ENCODE peak calls at places on chromosomes 6 and 20, in six cellular contexts. R is gastrocnemius medialis, H is esophagus squamous epithelium, X is heart right ventricle, I is glutamatergic neuron, D is GM12864. F is an unnamed sample.

GRCh38 chr6:24980507-24981384 is 45.0 kb upstream of the RIPOR2 start:
- DNase-seq in R (no peak), H (no peak), X (no peak), I (no peak), D (no peak), F (no peak)

GRCh38 chr6:56807335-56807991 is 147.4 kb upstream of the BEND6 start:
- DNase-seq in R (no peak), H (no peak), X (no peak), I (no peak), D (no peak), F (no peak)

GRCh38 chr6:144447487-144447886 is 162.4 kb downstream of the UTRN start:
- DNase-seq in R (no peak), H (no peak), X (no peak), I (no peak), D (no peak), F (no peak)

GRCh38 chr6:52503344-52503747 is 73.5 kb downstream of the TRAM2 start:
- DNase-seq in R (no peak), H (no peak), X (peak), I (peak), D (no peak), F (no peak)

GRCh38 chr6:34324738-34325444 is 67.6 kb downstream of the NUDT3 start:
- DNase-seq in R (peak), H (no peak), X (peak), I (no peak), D (no peak), F (no peak)

GRCh38 chr6:25962368-25963127 is at the start of gene TRIM38:
- DNase-seq in R (peak), H (peak), X (peak), I (no peak), D (peak), F (peak)

GRCh38 chr6:163971841-163972838 is 557.6 kb downstream of the QKI start:
- DNase-seq in R (no peak), H (no peak), X (no peak), I (no peak), D (no peak), F (no peak)

GRCh38 chr6:25017932-25018581 is 82.3 kb upstream of the RIPOR2 start:
- DNase-seq in R (peak), H (no peak), X (peak), I (peak), D (peak), F (peak)

GRCh38 chr20:57762531-57763234 is 52.9 kb upstream of the PMEPA1 start:
- DNase-seq in R (no peak), H (no peak), X (no peak), I (no peak), D (no peak), F (no peak)

GRCh38 chr6:99933129-99933528 is 60.9 kb downstream of the MCHR2 start:
- DNase-seq in R (no peak), H (no peak), X (no peak), I (no peak), D (no peak), F (no peak)

GRCh38 chr6:70162972-70163371 is 139.9 kb downstream of the COL9A1 start:
- DNase-seq in R (no peak), H (no peak), X (no peak), I (no peak), D (no peak), F (no peak)

GRCh38 chr20:46351357-46352058 is 43.2 kb upstream of the CDH22 start:
- DNase-seq in R (no peak), H (no peak), X (no peak), I (no peak), D (no peak), F (no peak)

GRCh38 chr6:136403166-136403980 is 113.7 kb upstream of the BCLAF1 start:
- DNase-seq in R (no peak), H (no peak), X (no peak), I (no peak), D (no peak), F (peak)

GRCh38 chr6:165717732-165718465 is 54.9 kb upstream of the PDE10A start:
- DNase-seq in R (no peak), H (no peak), X (no peak), I (no peak), D (no peak), F (no peak)

GRCh38 chr6:27902335-27903314 is 9.6 kb downstream of the OR2B2 start:
- DNase-seq in R (peak), H (no peak), X (peak), I (peak), D (no peak), F (peak)

GRCh38 chr6:101830501-101831031 is 437.1 kb downstream of the GRIK2 start:
- DNase-seq in R (no peak), H (no peak), X (no peak), I (no peak), D (no peak), F (no peak)

GRCh38 chr6:46015119-46015968 is at the start of gene CLIC5:
- DNase-seq in R (peak), H (no peak), X (peak), I (peak), D (no peak), F (no peak)

GRCh38 chr20:49403911-49404310 is 78.6 kb downstream of the KCNB1 start:
- DNase-seq in R (no peak), H (no peak), X (no peak), I (no peak), D (no peak), F (no peak)

GRCh38 chr6:168054663-168055560 is 24.1 kb downstream of the FRMD1 start:
- DNase-seq in R (no peak), H (no peak), X (peak), I (peak), D (no peak), F (no peak)

GRCh38 chr6:72246926-72247325 is 360.6 kb downstream of the RIMS1 start:
- DNase-seq in R (no peak), H (no peak), X (no peak), I (no peak), D (no peak), F (no peak)

GRCh38 chr6:100461273-100461919 is 3.3 kb downstream of the SIM1 start:
- DNase-seq in R (no peak), H (no peak), X (no peak), I (peak), D (no peak), F (no peak)

GRCh38 chr6:35710241-35710847 is 21.6 kb upstream of the FKBP5 start:
- DNase-seq in R (no peak), H (no peak), X (no peak), I (no peak), D (no peak), F (no peak)

GRCh38 chr6:74091133-74091793 is 395.3 kb downstream of the CD109 start:
- DNase-seq in R (no peak), H (no peak), X (no peak), I (no peak), D (peak), F (no peak)

GRCh38 chr6:136766274-136766673 is 26.0 kb downstream of the MAP3K5 start:
- DNase-seq in R (no peak), H (no peak), X (no peak), I (no peak), D (no peak), F (no peak)

GRCh38 chr6:162032620-162033019 is 694.9 kb downstream of the PRKN start:
- DNase-seq in R (no peak), H (no peak), X (no peak), I (no peak), D (no peak), F (no peak)

GRCh38 chr20:32975698-32976674 is 28.2 kb downstream of the SUN5 start:
- DNase-seq in R (no peak), H (no peak), X (peak), I (no peak), D (no peak), F (no peak)

GRCh38 chr6:78076371-78076770 is 423.5 kb downstream of the MEI4 start:
- DNase-seq in R (no peak), H (no peak), X (no peak), I (no peak), D (no peak), F (no peak)

GRCh38 chr6:132494954-132495353 is 18.0 kb downstream of the STX7 start:
- DNase-seq in R (no peak), H (no peak), X (no peak), I (no peak), D (no peak), F (no peak)

GRCh38 chr6:3385660-3386151 is 71.1 kb downstream of the SLC22A23 start:
- DNase-seq in R (peak), H (no peak), X (no peak), I (no peak), D (no peak), F (no peak)

GRCh38 chr6:82362144-82362543 is 1.5 kb upstream of the TPBG start:
- DNase-seq in R (no peak), H (no peak), X (no peak), I (no peak), D (no peak), F (no peak)

GRCh38 chr20:57880155-57880648 is 170.4 kb upstream of the PMEPA1 start:
- DNase-seq in R (no peak), H (no peak), X (peak), I (no peak), D (no peak), F (no peak)

GRCh38 chr20:2671977-2672376 is 8.0 kb upstream of the IDH3B start:
- DNase-seq in R (no peak), H (no peak), X (no peak), I (no peak), D (no peak), F (no peak)

GRCh38 chr6:159788757-159789376 is 535 bp downstream of the TCP1 start:
- DNase-seq in R (peak), H (peak), X (peak), I (peak), D (no peak), F (peak)

GRCh38 chr6:28725274-28725809 is 198.4 kb downstream of the TRIM27 start:
- DNase-seq in R (no peak), H (no peak), X (no peak), I (no peak), D (no peak), F (no peak)

GRCh38 chr6:161536141-161536735 is 262.4 kb upstream of the AGPAT4 start:
- DNase-seq in R (no peak), H (no peak), X (no peak), I (no peak), D (no peak), F (no peak)

GRCh38 chr20:4090756-4091331 is 75.5 kb upstream of the RNF24 start:
- DNase-seq in R (no peak), H (no peak), X (no peak), I (no peak), D (no peak), F (no peak)

GRCh38 chr20:58139849-58140786 is 88.3 kb downstream of the ANKRD60 start:
- DNase-seq in R (no peak), H (no peak), X (no peak), I (no peak), D (no peak), F (no peak)

GRCh38 chr20:44785768-44786167 is 24.6 kb downstream of the RIMS4 start:
- DNase-seq in R (no peak), H (no peak), X (no peak), I (peak), D (no peak), F (no peak)
- TF ChIP-seq CTCF in R (no peak), H (no peak), X (no peak), I (no peak), D (no peak), F (no peak)

DNA sequence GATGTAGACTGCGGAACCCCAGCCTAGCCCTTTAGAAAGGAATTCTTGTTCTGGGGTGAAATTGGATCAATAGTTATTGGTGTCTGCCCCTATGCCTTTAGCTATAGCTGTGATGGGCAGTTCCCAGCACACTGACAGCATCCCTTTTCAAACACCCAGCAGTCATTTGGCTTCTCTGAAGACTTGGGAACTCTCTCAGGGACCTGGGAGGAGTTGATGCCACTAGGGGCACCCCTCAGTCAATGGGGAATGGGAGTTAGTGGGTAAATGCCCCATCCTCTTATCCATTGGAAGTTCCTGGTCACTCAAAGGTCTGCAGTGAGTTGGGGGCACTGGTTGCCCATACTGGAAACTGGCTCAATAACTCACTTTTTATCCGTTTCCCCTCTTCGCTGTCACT is 31.6 kb upstream of the CSNK2A1 start:
- DNase-seq in R (no peak), H (no peak), X (no peak), I (no peak), D (no peak), F (no peak)
- TF ChIP-seq CTCF in R (no peak), H (no peak), X (no peak), I (no peak), D (no peak), F (no peak)

DNA sequence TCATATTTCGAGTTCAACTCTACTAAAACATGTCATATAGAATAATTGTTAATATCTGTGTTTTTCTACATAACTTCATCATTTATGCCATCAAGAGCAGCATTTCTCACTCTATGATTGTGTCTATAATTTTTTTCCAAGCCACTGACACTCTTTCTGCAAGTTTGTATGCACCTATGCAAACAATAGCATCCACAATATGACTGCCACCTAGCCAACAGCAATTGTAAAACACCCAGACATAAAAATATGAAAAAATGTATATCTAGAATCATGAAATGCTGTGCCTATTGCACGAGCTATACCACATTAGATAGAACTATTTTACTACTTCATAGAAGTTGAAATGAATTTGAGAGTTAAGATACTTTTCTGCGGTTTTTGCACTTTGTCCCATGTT is 286.5 kb upstream of the MARCKS start:
- DNase-seq in R (no peak), H (no peak), X (no peak), I (no peak), D (no peak), F (no peak)
- TF ChIP-seq CTCF in R (no peak), H (no peak), X (no peak), I (no peak), D (no peak), F (no peak)

GRCh38 chr6:53877151-53877550 is 82.3 kb downstream of the LRRC1 start:
- DNase-seq in R (no peak), H (no peak), X (no peak), I (no peak), D (no peak), F (no peak)
- TF ChIP-seq CTCF in R (no peak), H (no peak), X (no peak), I (no peak), D (no peak), F (no peak)

DNA sequence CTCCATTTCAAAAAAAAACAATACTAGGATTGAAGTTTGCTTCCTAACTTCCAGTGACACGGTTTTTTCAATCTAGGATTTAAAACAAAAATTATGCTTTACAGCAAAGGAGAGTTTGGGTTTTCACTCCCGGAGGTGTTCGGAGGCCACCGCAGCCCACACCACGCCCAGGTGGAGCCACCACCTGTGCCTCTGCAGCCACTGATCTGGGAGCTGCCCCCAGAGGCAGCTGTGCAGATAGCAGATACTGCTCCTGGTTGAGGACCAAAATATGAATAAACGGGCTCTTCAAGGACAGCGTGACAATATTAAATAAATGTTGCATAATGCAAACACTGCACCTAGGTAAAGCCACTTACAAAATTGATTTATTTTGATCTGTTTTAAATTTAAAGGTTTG is 30.2 kb downstream of the DLL1 start:
- DNase-seq in R (no peak), H (no peak), X (no peak), I (no peak), D (no peak), F (no peak)
- TF ChIP-seq CTCF in R (no peak), H (no peak), X (no peak), I (peak), D (peak), F (no peak)

GRCh38 chr20:24164360-24164759 is 175.8 kb upstream of the GGTLC1 start:
- DNase-seq in R (no peak), H (no peak), X (no peak), I (peak), D (no peak), F (no peak)
- TF ChIP-seq CTCF in R (no peak), H (peak), X (no peak), I (peak), D (peak), F (no peak)

GRCh38 chr20:17965042-17965697 is 3.4 kb downstream of the SNX5 start:
- DNase-seq in R (no peak), H (no peak), X (no peak), I (no peak), D (no peak), F (no peak)

GRCh38 chr20:17967595-17968365 is 814 bp downstream of the SNX5 start:
- DNase-seq in R (no peak), H (peak), X (peak), I (no peak), D (no peak), F (peak)

GRCh38 chr20:17964632-17965031 is 4.0 kb downstream of the SNX5 start:
- DNase-seq in R (no peak), H (no peak), X (no peak), I (no peak), D (no peak), F (no peak)

GRCh38 chr20:17968366-17969275 is at the start of the genes MGME1 and SNX5:
- DNase-seq in R (peak), H (peak), X (peak), I (peak), D (peak), F (peak)

DNA sequence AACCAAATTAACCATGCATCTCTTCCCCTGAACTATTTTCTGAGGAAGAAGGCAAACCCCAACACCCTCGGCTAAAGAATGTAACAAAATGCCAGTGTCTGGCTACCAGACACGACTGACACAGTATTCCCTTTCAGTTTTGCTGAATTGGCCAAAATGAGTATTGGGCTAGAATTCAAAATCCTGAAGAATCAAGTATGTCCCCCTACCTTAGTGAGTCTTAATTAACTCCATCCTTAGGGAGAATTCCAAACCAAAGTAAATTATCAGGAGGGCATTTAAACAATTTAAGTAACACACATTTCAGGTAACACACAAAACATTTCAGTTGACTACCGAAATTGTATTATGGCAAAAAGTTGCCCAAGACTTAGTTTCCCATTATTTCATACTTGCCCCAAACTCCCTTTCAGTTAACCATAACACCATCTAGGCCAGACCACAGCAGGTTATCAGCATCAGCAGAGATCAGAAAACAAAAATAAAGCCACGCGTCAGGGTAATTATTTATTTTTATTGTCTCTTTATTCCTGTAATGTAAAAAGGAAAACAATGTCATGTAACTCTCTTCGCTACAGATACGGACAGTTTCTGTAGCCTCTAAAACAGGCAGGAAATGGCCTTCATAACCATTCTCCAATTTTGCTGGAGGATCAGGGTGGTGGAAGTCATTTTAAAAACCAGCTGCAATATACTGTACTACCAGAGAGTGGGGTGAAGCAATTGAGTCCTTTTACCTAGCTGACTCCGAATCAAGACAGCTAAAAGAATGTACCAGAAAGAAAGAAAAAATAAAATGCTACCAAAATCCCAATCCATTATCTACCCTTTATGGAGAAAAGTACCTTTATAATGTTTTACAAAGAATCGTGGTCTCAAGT is 1.9 kb downstream of the SNX5 start:
- DNase-seq in R (no peak), H (no peak), X (no peak), I (no peak), D (no peak), F (no peak)
- TF ChIP-seq CTCF in R (no peak), H (no peak), X (no peak), I (no peak), D (peak), F (peak)

DNA sequence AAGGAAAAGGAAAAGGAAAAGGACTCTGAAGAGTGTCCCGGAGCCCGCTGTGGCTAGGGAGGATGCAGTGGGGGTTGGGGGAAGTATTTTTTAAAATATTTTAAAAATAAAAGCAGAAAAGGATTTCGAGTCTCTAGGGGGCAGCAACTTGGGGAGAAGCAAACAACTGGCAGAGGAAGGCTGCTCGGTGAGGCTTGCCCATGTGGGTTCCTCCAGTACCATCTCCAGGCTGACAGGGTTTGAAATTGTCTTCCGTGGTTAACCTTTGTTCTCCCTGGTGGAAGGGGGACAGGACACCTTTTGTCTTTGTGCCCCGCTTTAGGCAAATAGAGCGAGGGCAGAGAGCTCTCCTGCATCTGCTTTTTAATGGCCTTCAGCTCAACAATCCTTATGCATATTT is 60.4 kb upstream of the SNX9 start:
- DNase-seq in R (no peak), H (no peak), X (no peak), I (no peak), D (no peak), F (no peak)
- TF ChIP-seq CTCF in R (no peak), H (no peak), X (no peak), I (no peak), D (peak), F (peak)

F was measured in CD14-positive monocyte.